ENCODE peak calls at places on chromosomes 16 and 17, in six cellular contexts. P is cardiac muscle cell, N is fibroblast of lung, F is right lobe of liver, V is AG09309, D is tibial artery. J is an unnamed sample.

GRCh38 chr17:31492880-31493655 is 101.6 kb downstream of the RAB11FIP4 start:
- DNase-seq in F (peak; percentile 50), D (peak; percentile 55), P (no peak), N (peak; percentile 25), V (no peak), J (no peak)

GRCh38 chr16:27083861-27084261 is 17.1 kb downstream of the C16orf82 start:
- DNase-seq in F (no peak), V (no peak), P (no peak), D (no peak), N (no peak), J (no peak)

GRCh38 chr17:67712375-67712774 is 5.4 kb upstream of the NOL11 start:
- DNase-seq in P (no peak), D (no peak), V (no peak), N (no peak), F (no peak), J (no peak)

GRCh38 chr16:11989238-11990160 is 13.0 kb downstream of the SNX29 start:
- DNase-seq in V (no peak), D (no peak), N (no peak), P (peak; percentile 22), F (no peak), J (no peak)

GRCh38 chr16:80693553-80693952 is 110.8 kb downstream of the CDYL2 start:
- DNase-seq in N (peak; percentile 75), D (no peak), P (no peak), F (no peak), V (no peak), J (no peak)

GRCh38 chr17:79085154-79085920 is 10.7 kb downstream of the ENGASE start:
- DNase-seq in F (no peak), D (no peak), V (no peak), N (no peak), P (no peak), J (no peak)

GRCh38 chr16:4317471-4318170 is 1.8 kb downstream of the GLIS2 start:
- DNase-seq in D (no peak), F (peak; percentile 17), P (peak; percentile 25), V (no peak), N (peak; percentile 66), J (no peak)

GRCh38 chr17:59842901-59843652 is 49.7 kb downstream of the TUBD1 start:
- DNase-seq in F (peak; percentile 84), N (peak; percentile 98), D (no peak), P (peak; percentile 97), V (peak; percentile 99), J (peak; percentile 94)

GRCh38 chr17:80145076-80146075 is 1.6 kb downstream of the EIF4A3 start:
- DNase-seq in F (no peak), D (no peak), V (no peak), P (no peak), N (no peak), J (no peak)

GRCh38 chr17:67365762-67366192 is 600 bp downstream of the PSMD12 start:
- DNase-seq in F (no peak), N (peak; percentile 80), D (no peak), V (no peak), P (peak; percentile 69), J (no peak)

GRCh38 chr17:56153215-56153614 is at the start of gene ANKFN1:
- DNase-seq in N (no peak), F (no peak), V (no peak), P (no peak), D (no peak), J (no peak)

GRCh38 chr17:27533874-27534815 is 77.9 kb downstream of the KSR1 start:
- DNase-seq in D (no peak), P (peak; percentile 66), N (peak; percentile 98), F (no peak), V (peak; percentile 70), J (peak; percentile 86)

GRCh38 chr17:71402661-71403141 is 718.1 kb upstream of the SOX9 start:
- DNase-seq in D (no peak), P (no peak), F (no peak), V (no peak), N (no peak), J (no peak)

GRCh38 chr16:74868501-74868900 is 93.9 kb upstream of the FA2H start:
- DNase-seq in D (no peak), P (peak; percentile 40), V (no peak), N (peak; percentile 50), F (no peak), J (peak; percentile 31)

GRCh38 chr16:80051040-80051439 is 450.5 kb upstream of the MAF start:
- DNase-seq in V (no peak), N (no peak), P (no peak), F (no peak), D (no peak), J (no peak)

GRCh38 chr17:35750526-35751395 is 2.3 kb downstream of the GAS2L2 start:
- DNase-seq in F (no peak), N (no peak), D (no peak), V (no peak), P (no peak), J (no peak)

GRCh38 chr17:38742431-38743308 is 5.5 kb downstream of the PCGF2 start:
- DNase-seq in F (no peak), P (peak; percentile 93), V (no peak), D (peak; percentile 61), N (peak; percentile 67), J (no peak)

GRCh38 chr16:87330257-87330624 is 13.0 kb upstream of the C16orf95 start:
- DNase-seq in D (no peak), N (no peak), V (no peak), F (no peak), P (no peak), J (no peak)

GRCh38 chr16:86934581-86935322 is 356.4 kb downstream of the FOXL1 start:
- DNase-seq in F (no peak), N (peak; percentile 40), P (no peak), V (no peak), D (no peak), J (no peak)

GRCh38 chr16:86635926-86636325 is 57.6 kb downstream of the FOXL1 start:
- DNase-seq in N (no peak), F (no peak), D (no peak), V (no peak), P (no peak), J (no peak)

GRCh38 chr17:82623707-82624106 is 24.5 kb downstream of the WDR45B start:
- DNase-seq in F (no peak), N (no peak), D (no peak), V (peak; percentile 17), P (no peak), J (no peak)

GRCh38 chr16:177394-177822 is 928 bp downstream of the HBA1 start:
- DNase-seq in F (no peak), D (no peak), P (peak; percentile 28), N (peak; percentile 18), V (no peak), J (no peak)

GRCh38 chr16:70512456-70512855 is 10.9 kb downstream of the COG4 start:
- DNase-seq in V (peak; percentile 27), N (peak; percentile 50), F (no peak), P (no peak), D (no peak), J (no peak)

DNA sequence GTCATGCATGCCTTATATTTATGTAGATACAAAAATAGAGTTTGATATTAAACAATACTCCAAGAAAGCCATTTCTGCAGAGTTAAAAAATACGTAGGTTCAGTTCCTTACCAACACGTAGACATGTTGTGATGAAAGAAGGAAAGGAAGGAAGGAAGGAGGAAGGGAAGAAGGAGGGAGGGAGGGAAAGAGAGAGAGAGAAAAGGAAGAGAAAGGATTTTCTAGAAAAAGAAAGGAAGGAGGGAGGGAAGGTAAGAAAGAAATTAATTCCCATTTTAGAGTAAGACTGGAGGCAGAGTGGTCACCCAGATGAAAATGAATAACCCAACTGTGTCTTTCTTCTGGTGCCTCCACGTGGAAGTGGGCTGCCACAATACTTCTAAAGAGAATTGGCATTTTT is 652.1 kb downstream of the WWOX start:
- DNase-seq in P (no peak), N (no peak), V (no peak), D (no peak), F (no peak), J (no peak)
- H3K4me3 ChIP-seq in P (no peak overlapping the region), N (no peak overlapping the region), V (no peak overlapping the region), D (no peak overlapping the region), F (no peak overlapping the region), J (no peak overlapping the region)

GRCh38 chr16:84618428-84619102 is 687 bp upstream of the COTL1 start:
- DNase-seq in D (no peak), P (peak; percentile 94), V (peak; percentile 83), F (peak; percentile 25), N (peak; percentile 99), J (peak; percentile 95)
- TF ChIP-seq CTCF in D (peak; percentile 6), P (peak; percentile 7), V (no peak), F (no peak), N (no peak), J (no peak)

GRCh38 chr16:1469693-1470201 is 5.1 kb downstream of the CLCN7 start:
- DNase-seq in D (no peak), N (no peak), V (no peak), F (no peak), P (no peak), J (peak; percentile 16)
- H3K4me3 ChIP-seq in D (no peak overlapping the region), N (no peak overlapping the region), V (no peak overlapping the region), F (no peak overlapping the region), P (no peak overlapping the region), J (no peak overlapping the region)

GRCh38 chr17:11997147-11997971 is at the start of gene ZNF18:
- DNase-seq in V (peak; percentile 59), D (peak; percentile 94), N (peak; percentile 92), F (peak; percentile 98), P (peak; percentile 96), J (peak; percentile 77)

GRCh38 chr17:11991461-11991860 is 5.8 kb downstream of the ZNF18 start:
- DNase-seq in P (no peak), N (no peak), F (no peak), D (no peak), V (no peak), J (no peak)

GRCh38 chr17:11999715-12000114 is 2.4 kb upstream of the ZNF18 start:
- DNase-seq in D (no peak), N (no peak), P (peak; percentile 38), V (no peak), F (no peak), J (no peak)

GRCh38 chr17:11997972-11998233 is 628 bp upstream of the ZNF18 start:
- DNase-seq in F (no peak), P (no peak), V (no peak), D (no peak), N (no peak), J (no peak)

DNA sequence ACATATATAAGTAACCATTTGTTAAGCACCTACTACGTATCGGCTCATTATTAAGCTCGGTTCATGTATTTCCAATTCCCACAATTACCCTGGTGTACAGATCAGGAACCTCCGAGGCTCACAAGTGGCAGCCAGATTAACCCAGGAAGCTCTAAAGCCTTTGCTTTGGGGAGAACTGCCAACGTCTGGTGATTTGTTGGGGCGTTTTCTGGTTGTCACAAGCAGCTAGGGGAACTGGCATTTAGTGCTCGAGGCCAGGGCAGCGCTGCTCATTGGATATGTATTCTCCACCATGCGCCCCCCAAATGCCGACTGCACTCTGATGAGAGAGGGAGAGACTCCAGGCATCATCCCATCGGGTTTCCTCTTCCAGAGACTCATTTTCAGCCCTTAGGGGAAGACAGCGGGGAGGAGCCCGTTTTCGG is 541 bp downstream of the ZNF18 start:
- DNase-seq in P (peak; percentile 37), F (no peak), V (no peak), N (peak; percentile 48), D (no peak), J (no peak)
- TF ChIP-seq CTCF in P (no peak), F (peak; percentile 34), V (no peak), N (no peak), D (peak; percentile 13), J (peak; percentile 1)

GRCh38 chr16:21162661-21163151 is 4.2 kb downstream of the LDAF1 start:
- DNase-seq in F (no peak), D (peak; percentile 33), V (no peak), N (no peak), P (peak; percentile 16), J (peak; percentile 19)
- H3K4me3 ChIP-seq in F (no peak overlapping the region), D (no peak overlapping the region), V (no peak overlapping the region), N (no peak overlapping the region), P (no peak overlapping the region), J (no peak overlapping the region)

J was measured in kidney epithelial cell.